ENCODE peak calls at places on chromosomes 6 and 20, in ten cellular contexts. B is stimulated activated CD4-positive, alpha-beta T cell treated with anti-CD3 and anti-CD28 coated beads, Interleukin-4, amount 100 ng/mL, for 4 hours; T is effector CD4-positive, alpha-beta T cell; X is lower lobe of right lung; G is stimulated activated CD8-positive, alpha-beta memory T cell treated with anti-CD3 and anti-CD28 coated beads, Interleukin-2, amount 100 ng/mL, for 48 hours; C is T-helper 17 cell; Z is fibroblast of pulmonary artery; A is cardiac muscle cell; W is tibial nerve; L is C1 segment of cervical spinal cord. F is an unnamed sample.
A peak's percentile ranks its signal among the peaks of the same experiment; 100 is the strongest.

GRCh38 chr6:56764081-56764566 is 121.4 kb upstream of the DST start:
- DNase-seq in B (no peak), T (no peak), X (no peak), G (no peak), C (no peak), Z (peak; percentile 64), A (no peak), W (no peak), L (no peak), F (no peak)

GRCh38 chr6:87152528-87152950 is 2.8 kb upstream of the ZNF292 start:
- DNase-seq in B (no peak), T (no peak), X (no peak), G (no peak), C (no peak), Z (peak; percentile 18), A (no peak), W (peak; percentile 10), L (peak; percentile 61), F (no peak)

GRCh38 chr20:1569417-1569861 is 11.9 kb upstream of the SIRPD start:
- DNase-seq in B (no peak), T (no peak), X (no peak), G (no peak), C (no peak), Z (peak; percentile 27), A (no peak), W (no peak), L (no peak), F (no peak)

GRCh38 chr6:149354009-149354408 is 36.5 kb downstream of the TAB2 start:
- DNase-seq in B (no peak), T (no peak), X (no peak), G (no peak), C (no peak), Z (no peak), A (no peak), W (no peak), L (no peak), F (no peak)

GRCh38 chr20:31974975-31975481 is 7.1 kb downstream of the XKR7 start:
- DNase-seq in B (no peak), T (no peak), X (no peak), G (no peak), C (no peak), Z (no peak), A (no peak), W (no peak), L (no peak), F (peak; percentile 52)

GRCh38 chr6:7042654-7043545 is 64.9 kb upstream of the RREB1 start:
- DNase-seq in B (no peak), T (no peak), X (no peak), G (no peak), C (no peak), Z (no peak), A (peak; percentile 62), W (no peak), L (no peak), F (no peak)

GRCh38 chr20:33008336-33009213 is 1.1 kb downstream of the BPIFB2 start:
- DNase-seq in B (no peak), T (no peak), X (no peak), G (no peak), C (no peak), Z (no peak), A (no peak), W (no peak), L (no peak), F (no peak)

GRCh38 chr6:3403244-3404154 is 53.4 kb downstream of the SLC22A23 start:
- DNase-seq in B (no peak), T (no peak), X (no peak), G (no peak), C (no peak), Z (no peak), A (peak; percentile 48), W (no peak), L (no peak), F (no peak)

GRCh38 chr6:121666809-121667208 is 231.4 kb downstream of the GJA1 start:
- DNase-seq in B (no peak), T (no peak), X (no peak), G (no peak), C (no peak), Z (peak; percentile 78), A (no peak), W (no peak), L (no peak), F (no peak)

GRCh38 chr6:13261464-13261994 is 66.8 kb downstream of the TBC1D7 start:
- DNase-seq in B (no peak), T (no peak), X (no peak), G (no peak), C (no peak), Z (no peak), A (no peak), W (no peak), L (no peak), F (no peak)

GRCh38 chr6:38713812-38714211 is 1.3 kb upstream of the DNAH8 start:
- DNase-seq in B (peak; percentile 23), T (peak; percentile 4), X (no peak), G (peak; percentile 29), C (no peak), Z (no peak), A (no peak), W (no peak), L (no peak), F (no peak)

GRCh38 chr20:32479012-32479411 is 106.1 kb downstream of the NOL4L start:
- DNase-seq in B (no peak), T (no peak), X (no peak), G (no peak), C (no peak), Z (no peak), A (no peak), W (no peak), L (no peak), F (no peak)

GRCh38 chr6:12296255-12296573 is 6.1 kb downstream of the EDN1 start:
- DNase-seq in B (no peak), T (no peak), X (no peak), G (no peak), C (no peak), Z (peak; percentile 79), A (no peak), W (no peak), L (no peak), F (no peak)

GRCh38 chr6:47061631-47062300 is 19.6 kb upstream of the ADGRF1 start:
- DNase-seq in B (no peak), T (no peak), X (no peak), G (no peak), C (no peak), Z (peak; percentile 52), A (no peak), W (no peak), L (peak; percentile 30), F (no peak)

GRCh38 chr6:31836676-31837611 is 9.4 kb downstream of the HSPA1B start:
- DNase-seq in B (no peak), T (no peak), X (no peak), G (no peak), C (no peak), Z (peak; percentile 48), A (no peak), W (no peak), L (no peak), F (no peak)

GRCh38 chr6:88171312-88171711 is 5.2 kb upstream of the CNR1 start:
- DNase-seq in B (no peak), T (no peak), X (no peak), G (no peak), C (no peak), Z (no peak), A (no peak), W (no peak), L (no peak), F (no peak)

GRCh38 chr6:11366934-11367637 is 134.6 kb upstream of the NEDD9 start:
- DNase-seq in B (no peak), T (no peak), X (no peak), G (no peak), C (no peak), Z (peak; percentile 64), A (no peak), W (no peak), L (no peak), F (peak; percentile 23)

GRCh38 chr6:3518356-3518841 is 61.5 kb upstream of the SLC22A23 start:
- DNase-seq in B (no peak), T (no peak), X (no peak), G (no peak), C (no peak), Z (peak; percentile 67), A (no peak), W (no peak), L (no peak), F (no peak)

GRCh38 chr6:79713701-79714322 is 82.7 kb downstream of the SH3BGRL2 start:
- DNase-seq in B (peak; percentile 28), T (peak; percentile 13), X (no peak), G (peak; percentile 7), C (no peak), Z (peak; percentile 66), A (peak; percentile 76), W (peak; percentile 73), L (no peak), F (peak; percentile 44)

GRCh38 chr6:170444056-170444505 is 109.0 kb downstream of the PSMB1 start:
- DNase-seq in B (no peak), T (no peak), X (no peak), G (no peak), C (no peak), Z (no peak), A (no peak), W (no peak), L (no peak), F (no peak)

GRCh38 chr6:30837432-30837831 is 46.9 kb upstream of the DDR1 start:
- DNase-seq in B (no peak), T (no peak), X (no peak), G (no peak), C (no peak), Z (no peak), A (no peak), W (no peak), L (no peak), F (no peak)

GRCh38 chr6:18343741-18344140 is 43.4 kb upstream of the RNF144B start:
- DNase-seq in B (no peak), T (no peak), X (no peak), G (no peak), C (no peak), Z (peak; percentile 67), A (no peak), W (no peak), L (no peak), F (no peak)

GRCh38 chr6:51466427-51466826 is 621.0 kb downstream of the PKHD1 start:
- DNase-seq in B (no peak), T (no peak), X (no peak), G (no peak), C (no peak), Z (no peak), A (no peak), W (no peak), L (no peak), F (no peak)